ENCODE peak calls at places on chromosome 12, in nine cellular contexts. One of them, this sample, is unnamed.

GRCh38 chr12:53696285-53696654 is 20.4 kb upstream of the ATP5MC2 start:
- DNase-seq in RWPE1: peak
- DNase-seq in ureter: peak
- DNase-seq in HEK293T: peak
- DNase-seq in choroid plexus epithelial cell: peak
- DNase-seq in progenitor cell of endocrine pancreas: peak
- DNase-seq in activated T-cell treated with anti-CD3 and anti-CD28 coated beads for 1 hour: no peak
- DNase-seq in type B pancreatic cell: no peak
- DNase-seq in fibroblast of the conjunctiva: peak
- DNase-seq in this sample: peak

GRCh38 chr12:1848146-1848545 is 27.8 kb downstream of the LRTM2 start:
- DNase-seq in RWPE1: no peak
- DNase-seq in ureter: no peak
- DNase-seq in HEK293T: no peak
- DNase-seq in choroid plexus epithelial cell: no peak
- DNase-seq in progenitor cell of endocrine pancreas: no peak
- DNase-seq in activated T-cell treated with anti-CD3 and anti-CD28 coated beads for 1 hour: no peak
- DNase-seq in type B pancreatic cell: peak
- DNase-seq in fibroblast of the conjunctiva: no peak
- DNase-seq in this sample: peak

GRCh38 chr12:124830306-124830705 is 33.4 kb downstream of the SCARB1 start:
- DNase-seq in RWPE1: no peak
- DNase-seq in ureter: no peak
- DNase-seq in HEK293T: no peak
- DNase-seq in choroid plexus epithelial cell: no peak
- DNase-seq in progenitor cell of endocrine pancreas: no peak
- DNase-seq in activated T-cell treated with anti-CD3 and anti-CD28 coated beads for 1 hour: no peak
- DNase-seq in type B pancreatic cell: no peak
- DNase-seq in fibroblast of the conjunctiva: no peak
- DNase-seq in this sample: no peak

GRCh38 chr12:1872448-1872847 is 46.0 kb downstream of the CACNA2D4 start:
- DNase-seq in RWPE1: no peak
- DNase-seq in ureter: no peak
- DNase-seq in HEK293T: no peak
- DNase-seq in choroid plexus epithelial cell: no peak
- DNase-seq in progenitor cell of endocrine pancreas: peak
- DNase-seq in activated T-cell treated with anti-CD3 and anti-CD28 coated beads for 1 hour: no peak
- DNase-seq in type B pancreatic cell: peak
- DNase-seq in fibroblast of the conjunctiva: no peak
- DNase-seq in this sample: no peak

GRCh38 chr12:85182699-85183098 is 97.3 kb upstream of the ALX1 start:
- DNase-seq in RWPE1: no peak
- DNase-seq in ureter: no peak
- DNase-seq in HEK293T: peak
- DNase-seq in choroid plexus epithelial cell: peak
- DNase-seq in progenitor cell of endocrine pancreas: no peak
- DNase-seq in activated T-cell treated with anti-CD3 and anti-CD28 coated beads for 1 hour: no peak
- DNase-seq in type B pancreatic cell: no peak
- DNase-seq in fibroblast of the conjunctiva: peak
- DNase-seq in this sample: no peak

GRCh38 chr12:68240079-68240478 is 13.3 kb downstream of the IL22 start:
- DNase-seq in RWPE1: peak
- DNase-seq in ureter: no peak
- DNase-seq in HEK293T: no peak
- DNase-seq in choroid plexus epithelial cell: peak
- DNase-seq in progenitor cell of endocrine pancreas: no peak
- DNase-seq in activated T-cell treated with anti-CD3 and anti-CD28 coated beads for 1 hour: no peak
- DNase-seq in type B pancreatic cell: no peak
- DNase-seq in fibroblast of the conjunctiva: no peak
- DNase-seq in this sample: no peak

GRCh38 chr12:120725659-120726509 is at the start of gene ACADS:
- DNase-seq in RWPE1: peak
- DNase-seq in ureter: peak
- DNase-seq in HEK293T: peak
- DNase-seq in choroid plexus epithelial cell: peak
- DNase-seq in progenitor cell of endocrine pancreas: peak
- DNase-seq in activated T-cell treated with anti-CD3 and anti-CD28 coated beads for 1 hour: peak
- DNase-seq in type B pancreatic cell: peak
- DNase-seq in fibroblast of the conjunctiva: peak
- DNase-seq in this sample: peak

GRCh38 chr12:122350444-122350843 is 72.0 kb downstream of the CLIP1 start:
- DNase-seq in RWPE1: no peak
- DNase-seq in ureter: no peak
- DNase-seq in HEK293T: no peak
- DNase-seq in choroid plexus epithelial cell: peak
- DNase-seq in progenitor cell of endocrine pancreas: no peak
- DNase-seq in activated T-cell treated with anti-CD3 and anti-CD28 coated beads for 1 hour: no peak
- DNase-seq in type B pancreatic cell: no peak
- DNase-seq in fibroblast of the conjunctiva: peak
- DNase-seq in this sample: no peak

GRCh38 chr12:7108928-7109920 is at the start of gene C1RL:
- DNase-seq in RWPE1: peak
- DNase-seq in ureter: peak
- DNase-seq in HEK293T: peak
- DNase-seq in choroid plexus epithelial cell: peak
- DNase-seq in progenitor cell of endocrine pancreas: peak
- DNase-seq in activated T-cell treated with anti-CD3 and anti-CD28 coated beads for 1 hour: peak
- DNase-seq in type B pancreatic cell: peak
- DNase-seq in fibroblast of the conjunctiva: peak
- DNase-seq in this sample: peak

GRCh38 chr12:11954181-11954580 is 116.6 kb upstream of the BCL2L14 start:
- DNase-seq in RWPE1: no peak
- DNase-seq in ureter: no peak
- DNase-seq in HEK293T: no peak
- DNase-seq in choroid plexus epithelial cell: no peak
- DNase-seq in progenitor cell of endocrine pancreas: no peak
- DNase-seq in activated T-cell treated with anti-CD3 and anti-CD28 coated beads for 1 hour: no peak
- DNase-seq in type B pancreatic cell: no peak
- DNase-seq in fibroblast of the conjunctiva: no peak
- DNase-seq in this sample: peak

GRCh38 chr12:24861751-24862575 is 86.9 kb downstream of the BCAT1 start:
- DNase-seq in RWPE1: no peak
- DNase-seq in ureter: no peak
- DNase-seq in HEK293T: no peak
- DNase-seq in choroid plexus epithelial cell: peak
- DNase-seq in progenitor cell of endocrine pancreas: no peak
- DNase-seq in activated T-cell treated with anti-CD3 and anti-CD28 coated beads for 1 hour: no peak
- DNase-seq in type B pancreatic cell: no peak
- DNase-seq in fibroblast of the conjunctiva: no peak
- DNase-seq in this sample: no peak

GRCh38 chr12:12983420-12984035 is 16.5 kb downstream of the HEBP1 start:
- DNase-seq in RWPE1: peak
- DNase-seq in ureter: no peak
- DNase-seq in HEK293T: peak
- DNase-seq in choroid plexus epithelial cell: peak
- DNase-seq in progenitor cell of endocrine pancreas: no peak
- DNase-seq in activated T-cell treated with anti-CD3 and anti-CD28 coated beads for 1 hour: no peak
- DNase-seq in type B pancreatic cell: no peak
- DNase-seq in fibroblast of the conjunctiva: peak
- DNase-seq in this sample: peak

GRCh38 chr12:91355150-91356006 is 172.8 kb upstream of the DCN start:
- DNase-seq in RWPE1: peak
- DNase-seq in ureter: peak
- DNase-seq in HEK293T: peak
- DNase-seq in choroid plexus epithelial cell: peak
- DNase-seq in progenitor cell of endocrine pancreas: peak
- DNase-seq in activated T-cell treated with anti-CD3 and anti-CD28 coated beads for 1 hour: no peak
- DNase-seq in type B pancreatic cell: no peak
- DNase-seq in fibroblast of the conjunctiva: peak
- DNase-seq in this sample: peak

GRCh38 chr12:104522985-104523719 is 66.4 kb downstream of the CHST11 start:
- DNase-seq in RWPE1: no peak
- DNase-seq in ureter: no peak
- DNase-seq in HEK293T: no peak
- DNase-seq in choroid plexus epithelial cell: peak
- DNase-seq in progenitor cell of endocrine pancreas: no peak
- DNase-seq in activated T-cell treated with anti-CD3 and anti-CD28 coated beads for 1 hour: no peak
- DNase-seq in type B pancreatic cell: no peak
- DNase-seq in fibroblast of the conjunctiva: no peak
- DNase-seq in this sample: no peak

GRCh38 chr12:164207-164606 is 49.8 kb downstream of the SLC6A12 start:
- DNase-seq in RWPE1: no peak
- DNase-seq in ureter: no peak
- DNase-seq in HEK293T: no peak
- DNase-seq in choroid plexus epithelial cell: no peak
- DNase-seq in progenitor cell of endocrine pancreas: no peak
- DNase-seq in activated T-cell treated with anti-CD3 and anti-CD28 coated beads for 1 hour: no peak
- DNase-seq in type B pancreatic cell: no peak
- DNase-seq in fibroblast of the conjunctiva: no peak
- DNase-seq in this sample: peak

GRCh38 chr12:91105807-91106206 is 5.5 kb downstream of the LUM start:
- DNase-seq in RWPE1: no peak
- DNase-seq in ureter: no peak
- DNase-seq in HEK293T: no peak
- DNase-seq in choroid plexus epithelial cell: no peak
- DNase-seq in progenitor cell of endocrine pancreas: no peak
- DNase-seq in activated T-cell treated with anti-CD3 and anti-CD28 coated beads for 1 hour: no peak
- DNase-seq in type B pancreatic cell: no peak
- DNase-seq in fibroblast of the conjunctiva: no peak
- DNase-seq in this sample: no peak

GRCh38 chr12:39012870-39013269 is 107.5 kb upstream of the CPNE8 start:
- DNase-seq in RWPE1: no peak
- DNase-seq in ureter: no peak
- DNase-seq in HEK293T: no peak
- DNase-seq in choroid plexus epithelial cell: no peak
- DNase-seq in progenitor cell of endocrine pancreas: no peak
- DNase-seq in activated T-cell treated with anti-CD3 and anti-CD28 coated beads for 1 hour: no peak
- DNase-seq in type B pancreatic cell: no peak
- DNase-seq in fibroblast of the conjunctiva: no peak
- DNase-seq in this sample: no peak

This sample was measured in NCI-H69.